ENCODE peak calls at places on chromosomes 16 and 17, in ten cellular contexts. O, B, K, X, Z, M, P, N, L and Q are unnamed samples.

GRCh38 chr17:37506678-37507077 is 17.0 kb downstream of the DUSP14 start:
- DNase-seq in P (peak), Z (no peak), N (no peak), M (no peak), K (no peak), O (no peak), X (peak), B (no peak), L (peak), Q (no peak)

GRCh38 chr17:31510273-31511175 is 119.0 kb downstream of the RAB11FIP4 start:
- DNase-seq in X (no peak), K (no peak), Z (no peak), L (no peak), P (no peak), N (no peak), M (no peak), B (no peak), O (no peak), Q (peak)

GRCh38 chr16:9061358-9061813 is 30.1 kb upstream of the HAPSTR1 start:
- DNase-seq in K (no peak), M (peak), L (peak), N (no peak), B (no peak), X (peak), P (no peak), Z (no peak), O (no peak), Q (peak)

GRCh38 chr17:57861000-57861736 is 11.3 kb upstream of the MRPS23 start:
- DNase-seq in P (peak), B (peak), N (peak), X (peak), L (peak), M (no peak), K (peak), O (no peak), Z (peak), Q (peak)

GRCh38 chr17:64658931-64659330 is 3.2 kb downstream of the SMURF2 start:
- DNase-seq in X (no peak), Z (no peak), P (no peak), M (no peak), N (no peak), K (no peak), O (no peak), L (peak), B (no peak), Q (no peak)

GRCh38 chr16:51119576-51120288 is 31.3 kb downstream of the SALL1 start:
- DNase-seq in Z (no peak), M (no peak), B (no peak), N (no peak), K (no peak), O (no peak), P (no peak), L (no peak), X (no peak), Q (no peak)

GRCh38 chr17:78839762-78840529 is 668 bp downstream of the USP36 start:
- DNase-seq in K (peak), N (no peak), O (no peak), X (peak), B (peak), L (peak), M (no peak), P (no peak), Z (no peak), Q (no peak)

GRCh38 chr16:154223-155030 is 2.0 kb downstream of the HBZ start:
- DNase-seq in B (peak), O (no peak), M (no peak), Z (no peak), L (peak), P (no peak), N (no peak), K (peak), X (no peak), Q (no peak)

GRCh38 chr17:42889809-42890208 is 10.8 kb upstream of the G6PC1 start:
- DNase-seq in P (no peak), N (no peak), M (no peak), O (no peak), Z (no peak), K (no peak), L (no peak), B (no peak), X (no peak), Q (no peak)

GRCh38 chr17:31434404-31435050 is 43.1 kb downstream of the RAB11FIP4 start:
- DNase-seq in B (no peak), X (no peak), M (no peak), K (no peak), N (no peak), P (no peak), Z (no peak), L (no peak), O (no peak), Q (no peak)

GRCh38 chr16:48408688-48409087 is 23.5 kb upstream of the SIAH1 start:
- DNase-seq in B (no peak), X (no peak), L (peak), M (no peak), O (no peak), N (no peak), P (no peak), K (peak), Z (no peak), Q (peak)

GRCh38 chr16:50267651-50268050 is 1.3 kb downstream of the ADCY7 start:
- DNase-seq in N (no peak), B (peak), L (no peak), M (no peak), O (no peak), Z (no peak), K (no peak), X (no peak), P (no peak), Q (no peak)

GRCh38 chr16:47627056-47627455 is 165.9 kb downstream of the PHKB start:
- DNase-seq in Z (no peak), B (no peak), P (no peak), L (no peak), K (no peak), O (no peak), M (no peak), X (no peak), N (no peak), Q (no peak)

GRCh38 chr17:83061586-83061985 is 17.8 kb upstream of the METRNL start:
- DNase-seq in P (no peak), O (no peak), B (no peak), K (peak), X (no peak), Z (no peak), N (no peak), M (no peak), L (no peak), Q (no peak)

GRCh38 chr17:50825188-50825587 is 10.2 kb upstream of the WFIKKN2 start:
- DNase-seq in O (no peak), K (no peak), P (no peak), X (no peak), L (no peak), B (no peak), Z (no peak), N (no peak), M (no peak), Q (no peak)

GRCh38 chr16:77273815-77274214 is 74.6 kb downstream of the SYCE1L start:
- DNase-seq in Z (no peak), O (no peak), X (no peak), B (no peak), N (no peak), M (no peak), K (no peak), L (peak), P (no peak), Q (no peak)

GRCh38 chr16:3123986-3124886 is 10.6 kb upstream of the ZNF213 start:
- DNase-seq in B (peak), X (peak), P (peak), N (peak), M (peak), O (peak), K (peak), L (peak), Z (peak), Q (peak)

GRCh38 chr16:969508-970378 is 1.0 kb downstream of the LMF1 start:
- DNase-seq in K (no peak), M (no peak), X (peak), B (no peak), O (no peak), P (no peak), Z (no peak), L (no peak), N (no peak), Q (peak)

GRCh38 chr17:27475070-27475673 is 18.9 kb downstream of the KSR1 start:
- DNase-seq in O (no peak), X (no peak), K (no peak), L (no peak), N (no peak), B (no peak), Z (no peak), P (no peak), M (no peak), Q (no peak)

GRCh38 chr17:42249681-42250446 is 26.3 kb downstream of the STAT5B start:
- DNase-seq in L (no peak), X (peak), B (no peak), P (no peak), Z (no peak), O (no peak), K (no peak), M (no peak), N (no peak), Q (no peak)

GRCh38 chr17:4501295-4501949 is 2.7 kb downstream of the SPNS2 start:
- DNase-seq in B (no peak), L (no peak), X (no peak), O (no peak), Z (no peak), K (no peak), N (no peak), P (no peak), M (no peak), Q (no peak)

GRCh38 chr16:48008011-48008410 is 147.8 kb downstream of the ABCC12 start:
- DNase-seq in X (no peak), B (no peak), P (no peak), Z (no peak), M (no peak), K (no peak), L (no peak), N (no peak), O (no peak), Q (no peak)

GRCh38 chr17:81701288-81702071 is 1.7 kb upstream of the MRPL12 start:
- DNase-seq in P (no peak), M (no peak), N (no peak), K (no peak), O (no peak), Z (no peak), B (no peak), X (no peak), L (peak), Q (no peak)

GRCh38 chr16:48123104-48123788 is 32.5 kb downstream of the ABCC12 start:
- DNase-seq in B (no peak), P (peak), K (no peak), Z (no peak), L (peak), O (peak), N (no peak), M (peak), X (peak), Q (no peak)

GRCh38 chr17:34255381-34255732 is 272 bp downstream of the CCL2 start:
- DNase-seq in O (no peak), B (no peak), Z (no peak), N (no peak), K (no peak), M (no peak), L (no peak), P (no peak), X (no peak), Q (no peak)

GRCh38 chr16:17397499-17397891 is 73.3 kb downstream of the XYLT1 start:
- DNase-seq in K (peak), M (no peak), L (no peak), N (no peak), B (peak), X (no peak), P (no peak), O (no peak), Z (no peak), Q (no peak)

GRCh38 chr17:21039839-21040575 is 2.8 kb downstream of the USP22 start:
- DNase-seq in P (peak), K (no peak), L (peak), X (peak), Z (no peak), B (peak), M (no peak), O (no peak), N (no peak), Q (no peak)

GRCh38 chr17:80878876-80879722 is 112.5 kb upstream of the CHMP6 start:
- DNase-seq in K (no peak), X (no peak), M (no peak), Z (no peak), N (no peak), O (no peak), L (no peak), B (no peak), P (no peak), Q (no peak)

GRCh38 chr16:50067290-50067853 is 1.6 kb downstream of the HEATR3 start:
- DNase-seq in L (peak), O (no peak), M (peak), P (peak), N (no peak), K (no peak), X (peak), Z (no peak), B (no peak), Q (peak)

GRCh38 chr16:16019488-16019887 is 70.1 kb downstream of the ABCC1 start:
- DNase-seq in K (no peak), L (peak), B (no peak), Z (peak), M (no peak), N (no peak), P (peak), X (no peak), O (no peak), Q (no peak)

GRCh38 chr17:57724038-57724728 is 20.9 kb downstream of the CCDC182 start:
- DNase-seq in Z (no peak), P (no peak), B (no peak), N (no peak), O (no peak), X (peak), L (peak), K (no peak), M (no peak), Q (no peak)

GRCh38 chr17:64200080-64201042 is 62.7 kb downstream of the TEX2 start:
- DNase-seq in Z (no peak), B (no peak), X (peak), M (no peak), O (no peak), K (no peak), P (no peak), L (no peak), N (no peak), Q (no peak)

GRCh38 chr16:77835111-77835510 is 46.7 kb downstream of the VAT1L start:
- DNase-seq in M (no peak), P (no peak), X (no peak), L (peak), B (no peak), N (no peak), Z (no peak), O (no peak), K (no peak), Q (no peak)

GRCh38 chr17:2025622-2026309 is 632 bp upstream of the RTN4RL1 start:
- DNase-seq in N (peak), B (no peak), Z (no peak), O (no peak), P (no peak), M (no peak), L (peak), X (no peak), K (peak), Q (peak)

GRCh38 chr16:79601092-79601977 is 798 bp upstream of the MAF start:
- DNase-seq in K (peak), L (peak), X (no peak), Z (no peak), B (peak), M (no peak), P (no peak), N (peak), O (no peak), Q (peak)

GRCh38 chr16:49452568-49452967 is 79.0 kb downstream of the C16orf78 start:
- DNase-seq in N (no peak), B (no peak), Z (no peak), M (no peak), K (no peak), L (no peak), P (no peak), O (no peak), X (no peak), Q (no peak)

GRCh38 chr16:67226295-67226803 is 581 bp upstream of the TMEM208 start:
- DNase-seq in O (no peak), N (no peak), Z (no peak), K (no peak), X (no peak), B (no peak), P (no peak), L (no peak), M (no peak), Q (no peak)

GRCh38 chr17:39868554-39868942 is 546 bp downstream of the ZPBP2 start:
- DNase-seq in O (no peak), P (no peak), B (no peak), M (no peak), Z (no peak), K (no peak), L (no peak), X (no peak), N (no peak), Q (no peak)

GRCh38 chr17:39867084-39867890 is 715 bp upstream of the ZPBP2 start:
- DNase-seq in P (no peak), K (no peak), X (peak), O (no peak), N (no peak), B (peak), Z (no peak), L (no peak), M (no peak), Q (no peak)

GRCh38 chr17:39870776-39871175 is 2.8 kb downstream of the ZPBP2 start:
- DNase-seq in L (no peak), M (no peak), K (no peak), O (no peak), Z (no peak), N (no peak), B (no peak), P (no peak), X (no peak), Q (no peak)

GRCh38 chr17:39866013-39866730 is 1.8 kb upstream of the ZPBP2 start:
- DNase-seq in B (no peak), Z (no peak), O (no peak), M (no peak), X (peak), L (no peak), N (no peak), P (no peak), K (no peak), Q (no peak)

GRCh38 chr17:39867891-39868553 is at the start of gene ZPBP2:
- DNase-seq in O (no peak), M (no peak), Z (no peak), K (no peak), N (no peak), L (no peak), P (no peak), B (peak), X (peak), Q (no peak)
- H3K4me3 ChIP-seq in O (no peak), M (no peak), Z (peak), K (peak), N (no peak), L (no peak), P (no peak), B (peak), X (peak), Q (no peak)

GRCh38 chr17:61403846-61404701 is 4.4 kb downstream of the TBX2 start:
- DNase-seq in O (no peak), M (no peak), Z (no peak), K (no peak), N (no peak), L (peak), B (no peak), X (no peak), P (no peak), Q (no peak)
- H3K4me3 ChIP-seq in O (peak), M (peak), Z (peak), K (peak), N (peak), L (peak), B (no peak), X (no peak), P (no peak), Q (peak)

DNA sequence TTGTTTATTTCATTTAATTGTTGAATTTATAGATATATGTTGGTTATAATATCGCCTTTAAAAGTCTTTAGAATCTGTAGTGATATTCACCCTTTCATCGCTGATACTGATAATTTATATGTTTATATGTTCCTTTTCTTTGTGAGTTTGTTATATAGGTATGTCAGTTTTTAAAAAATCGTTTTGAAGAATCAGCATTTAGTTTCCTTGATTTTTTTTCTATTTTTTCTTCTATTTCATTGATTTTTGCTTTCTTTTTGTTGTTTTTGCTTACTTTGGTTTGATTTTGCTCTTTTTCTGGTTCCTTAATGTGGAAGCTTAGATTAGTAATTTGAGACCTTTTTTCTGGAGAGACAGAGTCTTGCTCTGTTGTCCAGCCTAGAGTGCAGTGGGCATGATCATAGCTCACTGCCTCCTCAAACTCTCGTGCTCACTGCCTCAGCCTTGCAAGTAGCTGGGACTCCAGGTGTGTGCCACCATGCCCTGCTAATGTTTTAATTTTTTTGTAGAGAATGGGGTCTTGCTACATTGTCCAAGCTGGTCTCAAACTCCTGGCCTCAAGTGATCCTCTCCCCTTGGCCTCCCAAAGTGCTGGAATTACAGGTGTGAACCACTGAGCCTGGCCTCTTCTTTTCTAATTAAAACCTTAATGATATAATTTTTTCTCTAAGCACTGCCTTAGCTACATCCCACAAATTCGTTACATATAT is 7.5 kb downstream of the IST1 start:
- DNase-seq in X (no peak), B (no peak), P (no peak), N (no peak), L (no peak), M (no peak), K (no peak), O (no peak), Z (no peak), Q (no peak)
- H3K4me3 ChIP-seq in X (no peak), B (no peak), P (no peak), N (no peak), L (no peak), M (no peak), K (no peak), O (no peak), Z (no peak), Q (no peak)

DNA sequence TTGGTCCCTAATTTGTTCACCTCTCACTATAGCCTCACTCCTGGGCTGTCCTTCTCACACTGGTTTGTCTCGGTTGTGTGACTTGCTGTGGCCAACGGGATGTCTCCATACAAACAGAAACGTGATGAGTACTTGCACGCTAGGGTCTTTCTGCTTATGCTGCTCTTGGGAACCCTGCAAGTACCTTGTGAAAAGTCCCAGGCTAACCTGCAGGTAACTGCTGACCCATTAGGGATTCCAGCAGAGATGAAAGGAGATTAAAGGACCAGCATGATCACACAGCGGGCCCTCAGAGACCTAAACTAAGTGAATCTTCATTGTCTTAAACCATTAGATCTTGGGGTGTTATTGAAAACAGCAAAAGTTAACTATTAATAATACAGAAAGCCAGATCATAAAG is 562.8 kb upstream of the GOT2 start:
- DNase-seq in X (no peak), B (no peak), L (no peak), N (no peak), M (no peak), O (no peak), K (no peak), P (no peak), Z (no peak), Q (no peak)
- H3K4me3 ChIP-seq in X (no peak), B (no peak), L (no peak), N (no peak), M (no peak), O (no peak), K (no peak), P (no peak), Z (no peak), Q (no peak)